ENCODE peak calls at places on chromosomes 6 and 20, in six cellular contexts. K, V, P, B, J and N are unnamed samples.

GRCh38 chr6:160137989-160138835 is 16.6 kb downstream of the SLC22A1 start:
- DNase-seq in V (peak; percentile 62), K (peak; percentile 60), P (peak; percentile 27), J (peak; percentile 59), B (peak; percentile 84), N (peak; percentile 40)

GRCh38 chr20:48638546-48638945 is 189.3 kb downstream of the PREX1 start:
- DNase-seq in K (peak; percentile 64), J (no peak), B (no peak), V (peak; percentile 80), P (no peak), N (peak; percentile 29)

GRCh38 chr20:9079038-9079731 is 10.3 kb downstream of the PLCB4 start:
- DNase-seq in V (no peak), K (no peak), B (no peak), P (no peak), J (no peak), N (no peak)

GRCh38 chr20:63751471-63752271 is 12.1 kb downstream of the SLC2A4RG start:
- DNase-seq in K (no peak), P (no peak), B (no peak), V (no peak), J (no peak), N (no peak)

GRCh38 chr6:147287869-147288271 is 83.7 kb downstream of the STXBP5 start:
- DNase-seq in P (no peak), K (peak; percentile 21), B (no peak), V (peak; percentile 70), J (no peak), N (peak; percentile 42)

GRCh38 chr6:70503813-70504465 is 62.8 kb upstream of the SDHAF4 start:
- DNase-seq in V (no peak), K (no peak), J (no peak), P (no peak), B (no peak), N (no peak)

GRCh38 chr6:166952122-166952521 is 4.2 kb downstream of the RNASET2 start:
- DNase-seq in K (no peak), P (no peak), B (no peak), J (no peak), V (no peak), N (no peak)

GRCh38 chr20:16203091-16203490 is 370.2 kb downstream of the KIF16B start:
- DNase-seq in J (no peak), B (no peak), K (no peak), P (no peak), V (no peak), N (no peak)

GRCh38 chr6:7314414-7314813 is 1.4 kb upstream of the SSR1 start:
- DNase-seq in K (no peak), J (no peak), B (no peak), P (no peak), V (no peak), N (no peak)

GRCh38 chr6:41922154-41922553 is 855 bp downstream of the BYSL start:
- DNase-seq in V (no peak), B (no peak), J (no peak), K (no peak), P (no peak), N (no peak)

GRCh38 chr20:24102749-24103148 is 114.2 kb upstream of the GGTLC1 start:
- DNase-seq in K (no peak), P (no peak), B (no peak), J (no peak), V (peak; percentile 24), N (no peak)

GRCh38 chr20:59938221-59938620 is 1.9 kb downstream of the PPP1R3D start:
- DNase-seq in J (no peak), V (peak; percentile 50), B (no peak), K (peak; percentile 59), P (no peak), N (no peak)

GRCh38 chr6:136592930-136593673 is 42.9 kb upstream of the MAP7 start:
- DNase-seq in J (no peak), B (no peak), P (no peak), V (peak; percentile 71), K (peak; percentile 88), N (no peak)

GRCh38 chr6:158686311-158686710 is 36.5 kb downstream of the SYTL3 start:
- DNase-seq in V (no peak), P (no peak), B (no peak), K (no peak), J (no peak), N (no peak)

GRCh38 chr20:11919046-11919445 is 1.4 kb downstream of the BTBD3 start:
- DNase-seq in J (peak; percentile 8), K (no peak), B (peak; percentile 63), V (peak; percentile 22), P (no peak), N (peak; percentile 33)

GRCh38 chr6:83509416-83509815 is 2.9 kb upstream of the PRSS35 start:
- DNase-seq in P (no peak), V (peak; percentile 25), B (no peak), K (no peak), J (no peak), N (no peak)

GRCh38 chr6:30768634-30769087 is 24.3 kb upstream of the IER3 start:
- DNase-seq in B (no peak), P (no peak), J (no peak), V (peak; percentile 47), K (no peak), N (no peak)

GRCh38 chr20:35320396-35321126 is 28.3 kb upstream of the FAM83C start:
- DNase-seq in V (peak; percentile 97), P (no peak), K (peak; percentile 81), B (no peak), J (no peak), N (no peak)

GRCh38 chr20:4591975-4592315 is 129.8 kb upstream of the PRND start:
- DNase-seq in B (no peak), J (no peak), V (no peak), P (no peak), K (no peak), N (no peak)

GRCh38 chr20:4597215-4597614 is 124.5 kb upstream of the PRND start:
- DNase-seq in B (no peak), K (no peak), J (no peak), P (no peak), V (no peak), N (no peak)

GRCh38 chr20:4593149-4593525 is 128.6 kb upstream of the PRND start:
- DNase-seq in B (no peak), P (no peak), J (no peak), V (no peak), K (no peak), N (no peak)

GRCh38 chr20:4592316-4593148 is 129.2 kb upstream of the PRND start:
- DNase-seq in J (peak; percentile 75), P (no peak), K (no peak), V (peak; percentile 31), B (no peak), N (no peak)
- H3K4me3 ChIP-seq in J (peak overlapping the region; percentile 42), P (peak overlapping the region; percentile 50), K (peak overlapping the region; percentile 42), V (peak overlapping the region; percentile 55), B (no peak overlapping the region), N (peak overlapping the region; percentile 37)

DNA sequence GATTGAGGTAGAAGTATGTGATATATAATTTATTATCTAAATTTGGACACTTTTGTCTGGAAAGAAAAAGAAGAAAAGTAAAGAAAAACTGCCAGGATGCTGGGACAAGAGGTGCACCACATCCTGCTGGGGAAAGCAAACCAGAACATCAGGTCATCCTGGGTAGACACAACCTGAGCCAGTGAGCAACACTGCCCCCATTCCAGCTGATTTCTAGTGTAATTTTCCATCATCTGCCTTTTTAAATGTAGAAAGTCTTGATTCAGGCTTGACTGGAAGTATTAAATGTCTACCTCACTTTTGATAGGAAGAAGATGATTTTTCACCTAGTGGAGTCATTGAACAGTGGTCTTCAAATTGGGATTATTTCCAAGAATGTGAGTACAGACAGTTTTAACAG is 1164.5 kb upstream of the CITED2 start:
- DNase-seq in K (no peak), B (no peak), V (peak; percentile 57), P (no peak), J (no peak), N (no peak)
- TF ChIP-seq CTCF in K (peak; percentile 5), B (no peak), V (no peak), P (no peak), J (no peak), N (no peak)

DNA sequence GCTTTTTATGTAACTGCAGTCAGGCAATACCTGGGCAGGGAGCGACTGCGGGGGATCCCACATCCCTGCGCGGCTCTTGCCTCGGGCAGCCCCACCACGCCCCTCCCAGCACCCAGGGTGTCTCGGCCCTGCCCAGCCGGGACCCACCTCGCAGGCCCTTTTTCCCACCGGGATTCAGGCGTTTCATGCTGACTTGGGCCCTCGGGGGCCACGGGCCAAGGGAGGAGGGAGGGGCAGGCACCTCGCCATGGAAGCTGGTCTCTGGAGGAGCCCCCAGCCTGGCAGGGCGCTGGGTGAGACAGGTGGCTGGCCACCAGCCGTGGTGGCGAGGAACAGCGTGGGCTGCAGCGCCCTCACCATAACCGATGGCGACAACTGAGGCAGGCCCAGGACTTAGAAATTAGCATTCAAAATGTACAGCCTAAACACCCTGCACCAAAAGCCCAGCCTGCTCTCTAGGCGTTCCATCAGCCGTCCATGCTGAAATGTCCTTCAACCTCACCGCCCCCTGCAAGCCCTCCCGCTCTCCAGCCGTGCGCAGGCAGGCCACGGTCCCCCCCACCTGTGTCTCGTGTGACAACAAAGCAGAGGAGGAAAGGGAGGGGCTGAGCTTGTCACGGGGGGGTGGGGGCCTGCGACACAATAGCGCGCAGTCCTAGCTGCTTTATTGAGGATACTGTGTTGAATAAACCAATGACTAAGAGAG is 15.1 kb upstream of the FOXC1 start:
- DNase-seq in J (no peak), P (no peak), B (no peak), K (no peak), V (no peak), N (no peak)
- H3K4me3 ChIP-seq in J (no peak overlapping the region), P (no peak overlapping the region), B (no peak overlapping the region), K (no peak overlapping the region), V (no peak overlapping the region), N (no peak overlapping the region)

GRCh38 chr6:17988422-17988944 is 1.0 kb upstream of the KIF13A start:
- DNase-seq in K (no peak), V (no peak), P (no peak), B (peak; percentile 52), J (no peak), N (no peak)

GRCh38 chr6:17984822-17985660 is 2.4 kb downstream of the KIF13A start:
- DNase-seq in J (no peak), K (no peak), B (no peak), V (no peak), P (no peak), N (no peak)

GRCh38 chr6:17985934-17986655 is 1.3 kb downstream of the KIF13A start:
- DNase-seq in B (no peak), J (no peak), K (no peak), P (no peak), V (no peak), N (no peak)

GRCh38 chr6:17986656-17987575 is 519 bp downstream of the KIF13A start:
- DNase-seq in K (peak; percentile 19), V (peak; percentile 61), P (no peak), B (peak; percentile 83), J (peak; percentile 42), N (no peak)

DNA sequence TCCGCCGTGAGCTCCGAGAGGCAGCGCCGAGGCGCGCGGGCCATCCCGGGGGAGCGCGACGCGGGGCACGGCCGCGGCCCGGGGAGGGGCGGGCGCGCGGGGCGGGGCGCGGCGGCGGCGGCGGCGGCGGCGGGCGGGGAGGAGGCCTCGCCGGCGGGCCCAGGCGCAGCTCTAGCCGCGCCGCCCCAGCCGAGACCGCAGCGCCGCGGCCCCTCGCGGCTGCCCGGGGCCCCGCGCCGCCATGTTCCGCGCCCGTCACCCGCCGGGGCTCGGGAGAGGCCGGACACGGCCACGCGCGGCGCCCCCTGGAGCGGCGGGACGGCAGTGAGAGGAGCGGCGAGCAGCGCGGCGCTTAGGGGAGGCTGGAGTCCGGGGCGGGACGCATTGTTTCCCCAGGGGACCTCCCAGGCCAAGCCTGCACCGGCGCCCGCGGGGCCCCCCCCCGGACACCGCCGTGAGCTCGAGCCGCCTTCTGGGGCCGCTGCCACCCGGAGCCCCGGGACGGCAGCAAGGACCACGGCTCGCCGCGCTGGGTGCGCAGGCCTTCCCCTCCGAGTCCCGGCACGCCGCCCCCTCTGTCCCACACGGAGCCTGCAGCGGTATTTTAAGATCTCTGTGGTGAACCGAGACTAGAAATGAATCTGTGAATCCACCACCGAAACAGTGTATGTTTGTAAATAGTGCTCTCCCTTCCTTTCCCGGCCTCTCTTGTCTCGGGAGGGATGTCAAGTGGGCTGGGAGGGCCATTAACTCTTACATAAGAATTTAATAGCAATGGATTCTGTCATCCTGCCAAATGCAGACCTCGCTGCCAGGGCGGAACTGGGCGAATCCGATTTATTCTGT is at the start of gene KIF13A:
- DNase-seq in K (peak; percentile 61), V (peak; percentile 68), B (peak; percentile 88), J (peak; percentile 81), P (no peak), N (no peak)
- TF ChIP-seq CTCF in K (no peak), V (peak; percentile 11), B (peak; percentile 38), J (peak; percentile 27), P (peak; percentile 8), N (peak; percentile 20)